ENCODE peak calls at places on chromosomes 13 and 19, in four cellular contexts. K is left lung, A is IMR-90, Q is H1. Z is an unnamed sample.

GRCh38 chr13:59906413-59907027 is 257.2 kb downstream of the DIAPH3 start:
- DNase-seq in A (peak; percentile 58), K (no peak), Q (no peak), Z (peak; percentile 44)

GRCh38 chr19:13831560-13832056 is 36.4 kb downstream of the ZSWIM4 start:
- DNase-seq in K (no peak), Q (no peak), A (no peak), Z (no peak)

GRCh38 chr13:94534171-94534570 is 54.7 kb upstream of the DCT start:
- DNase-seq in Q (no peak), A (peak; percentile 45), K (no peak), Z (no peak)

GRCh38 chr13:99258210-99258860 is at the start of gene GPR18:
- DNase-seq in Q (no peak), A (peak; percentile 24), K (no peak), Z (no peak)

GRCh38 chr19:53002479-53002878 is 11.2 kb upstream of the ERVV-1 start:
- DNase-seq in A (no peak), K (no peak), Q (no peak), Z (no peak)

GRCh38 chr19:3375221-3376088 is 9.1 kb downstream of the NFIC start:
- DNase-seq in K (no peak), A (peak; percentile 70), Q (no peak), Z (peak; percentile 96)

GRCh38 chr13:113656831-113657671 is 947 bp downstream of the ATP4B start:
- DNase-seq in A (no peak), K (peak; percentile 62), Q (no peak), Z (no peak)

GRCh38 chr19:8806661-8807060 is 25.4 kb downstream of the ZNF558 start:
- DNase-seq in A (no peak), K (no peak), Q (no peak), Z (no peak)

DNA sequence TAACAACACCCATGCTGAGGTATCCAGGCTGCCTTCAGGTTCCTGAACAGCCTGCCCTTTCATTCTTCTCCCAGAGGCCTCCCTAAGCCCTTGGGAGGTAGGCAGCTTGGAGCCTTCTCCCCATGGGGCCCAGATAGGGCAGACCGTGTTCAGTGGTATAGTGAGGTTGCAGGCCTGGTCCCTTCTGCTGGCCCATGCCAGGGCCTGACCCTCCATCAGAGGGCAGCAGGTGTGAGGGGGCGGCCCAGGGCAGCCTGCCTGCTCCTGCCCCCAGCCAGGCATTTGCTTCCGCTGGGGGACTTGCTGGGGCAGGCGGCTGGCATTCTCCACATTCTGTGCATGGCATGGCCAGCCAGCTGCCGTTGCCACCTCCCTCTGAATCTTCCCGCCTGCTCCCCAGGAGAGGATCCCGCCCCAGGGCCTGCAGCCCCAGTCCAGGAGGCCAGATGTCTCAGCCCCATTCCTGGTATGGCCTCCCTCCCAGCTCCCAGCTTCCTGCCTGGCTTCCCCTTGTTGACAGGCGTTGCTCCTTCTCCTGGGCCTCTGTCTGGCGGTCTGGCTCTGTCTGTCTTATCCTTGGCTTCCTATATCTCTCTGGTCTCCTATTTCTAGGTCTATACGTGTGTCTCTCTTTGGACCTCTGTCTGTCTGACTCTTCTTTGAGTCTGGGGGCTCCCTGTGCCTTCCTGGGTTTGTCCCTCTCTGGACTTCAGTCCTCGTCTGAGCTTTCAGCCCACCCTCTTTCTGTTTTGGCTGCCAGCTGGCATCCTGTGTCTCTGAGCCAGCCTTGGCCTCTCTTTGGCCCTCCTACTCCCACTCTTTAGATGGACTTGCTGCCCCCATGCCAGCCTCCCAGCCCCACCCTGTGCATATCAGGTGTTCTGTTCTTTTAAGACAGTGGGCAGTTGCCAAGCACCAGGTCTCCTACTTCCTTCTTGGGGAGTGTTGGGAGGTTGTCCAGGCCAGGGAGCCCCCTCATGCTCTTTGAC is 9.1 kb downstream of the CIC start:
- DNase-seq in A (no peak), K (no peak), Q (no peak), Z (peak; percentile 66)
- H3K27ac ChIP-seq in A (peak overlapping the region; percentile 15), K (peak overlapping the region; percentile 89), Q (no peak overlapping the region), Z (peak overlapping the region; percentile 42)

GRCh38 chr13:109655611-109656010 is 130.8 kb downstream of the IRS2 start:
- DNase-seq in Q (no peak), A (no peak), K (no peak), Z (no peak)

GRCh38 chr13:109654341-109655205 is 131.8 kb downstream of the IRS2 start:
- DNase-seq in A (no peak), Q (no peak), K (no peak), Z (no peak)

GRCh38 chr13:109657395-109657794 is 129.0 kb downstream of the IRS2 start:
- DNase-seq in K (no peak), A (no peak), Q (no peak), Z (no peak)

GRCh38 chr13:109652536-109652935 is 133.8 kb downstream of the IRS2 start:
- DNase-seq in A (peak; percentile 16), K (no peak), Q (no peak), Z (no peak)

DNA sequence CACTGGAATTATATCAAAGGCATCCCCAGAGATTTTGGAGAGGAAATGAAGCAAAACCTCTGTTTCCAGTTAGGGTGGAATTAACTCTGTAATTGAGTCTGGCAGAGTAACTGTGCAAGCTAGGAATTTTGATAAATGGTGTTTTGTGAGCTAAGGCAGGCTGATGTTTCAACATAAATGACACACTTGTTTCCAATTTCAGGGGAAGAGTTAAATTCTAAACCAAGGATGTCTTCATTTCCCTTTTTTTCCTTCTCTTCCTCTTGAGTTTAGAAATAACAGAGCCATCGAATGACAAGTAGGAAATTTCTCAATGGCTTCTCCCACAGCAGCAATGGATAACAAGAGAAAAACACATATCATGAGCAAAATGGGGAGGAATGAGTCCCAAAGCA is 131.2 kb downstream of the IRS2 start:
- DNase-seq in A (no peak), K (no peak), Q (no peak), Z (no peak)
- H3K27ac ChIP-seq in A (no peak overlapping the region), K (peak overlapping the region; percentile 92), Q (no peak overlapping the region), Z (no peak overlapping the region)

GRCh38 chr13:20709782-20710181 is 6.3 kb downstream of the IL17D start:
- DNase-seq in A (no peak), Q (no peak), K (no peak), Z (no peak)
- H3K27ac ChIP-seq in A (no peak overlapping the region), Q (no peak overlapping the region), K (no peak overlapping the region), Z (no peak overlapping the region)

GRCh38 chr13:45492538-45492937 is 27.8 kb downstream of the COG3 start:
- DNase-seq in A (peak; percentile 79), K (no peak), Q (no peak), Z (no peak)

GRCh38 chr13:45501175-45501526 is 36.4 kb downstream of the COG3 start:
- DNase-seq in K (no peak), A (no peak), Q (no peak), Z (no peak)

GRCh38 chr13:45500492-45501174 is 35.9 kb downstream of the COG3 start:
- DNase-seq in Q (no peak), A (peak; percentile 96), K (no peak), Z (peak; percentile 53)

GRCh38 chr13:45496942-45497341 is 32.2 kb downstream of the COG3 start:
- DNase-seq in A (no peak), K (no peak), Q (no peak), Z (no peak)
- H3K27ac ChIP-seq in A (no peak overlapping the region), K (no peak overlapping the region), Q (no peak overlapping the region), Z (no peak overlapping the region)

DNA sequence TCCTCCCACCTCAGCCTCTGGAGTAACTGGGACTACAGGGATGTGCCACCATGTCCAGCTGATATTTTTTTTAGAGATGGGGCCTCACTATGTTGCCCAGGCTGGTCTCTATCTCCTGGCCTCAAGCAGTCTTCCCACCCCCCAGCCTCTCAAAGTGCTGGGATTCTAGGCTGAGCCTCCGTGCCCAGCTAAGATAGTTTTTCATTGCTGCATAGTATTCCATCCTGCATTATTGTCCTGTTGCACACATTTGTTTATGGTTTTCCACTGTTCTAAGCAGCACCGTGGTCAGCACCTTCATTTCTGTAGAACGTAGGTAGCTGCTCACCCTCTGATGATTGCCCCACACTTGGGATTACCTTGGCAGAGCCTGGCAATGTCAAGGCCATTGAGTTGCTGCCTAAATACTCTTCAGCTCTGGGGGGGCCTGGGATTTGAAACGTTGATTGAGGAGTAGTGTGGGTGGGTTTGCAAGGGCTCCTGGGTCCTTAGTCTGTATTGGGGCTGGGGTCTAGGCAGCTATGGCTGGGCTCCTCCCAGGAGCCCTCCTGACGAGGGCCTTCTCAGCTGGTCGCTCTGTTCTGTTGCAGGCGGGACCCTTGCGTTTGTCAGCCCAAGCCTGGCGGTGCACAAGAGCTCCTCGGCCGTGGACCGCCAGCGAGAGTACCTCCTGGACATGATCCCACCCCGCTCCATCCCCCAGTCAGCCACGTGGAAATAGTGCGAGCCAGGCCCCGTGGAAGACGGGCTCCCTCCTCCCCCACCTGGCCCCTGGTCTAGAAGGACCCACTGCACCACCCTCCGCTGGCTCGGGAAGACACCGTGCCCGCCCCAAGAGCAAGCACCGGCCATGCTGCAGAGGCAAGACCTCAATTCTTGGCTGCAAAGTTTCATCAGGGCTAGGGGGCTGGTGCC is 10.3 kb downstream of the TSSK6 start:
- DNase-seq in Q (no peak), A (no peak), K (no peak), Z (no peak)
- H3K27ac ChIP-seq in Q (no peak overlapping the region), A (no peak overlapping the region), K (no peak overlapping the region), Z (no peak overlapping the region)

DNA sequence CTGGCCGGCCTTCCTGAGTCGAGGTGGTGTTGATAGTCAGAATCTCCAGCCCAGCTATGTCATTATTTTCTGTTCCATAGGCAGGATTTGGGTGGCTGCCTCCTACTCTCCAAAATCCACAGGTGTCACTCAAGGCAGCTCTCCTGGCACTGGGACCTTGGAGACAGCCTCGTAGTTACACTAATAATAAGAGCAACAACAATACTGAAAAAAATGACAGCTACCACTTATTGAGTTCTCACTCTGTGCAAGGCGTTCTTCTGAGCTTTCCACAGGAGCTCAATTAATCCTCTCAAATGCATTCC is 12.2 kb upstream of the KLK12 start:
- DNase-seq in A (no peak), K (no peak), Q (no peak), Z (no peak)
- H3K27ac ChIP-seq in A (no peak overlapping the region), K (no peak overlapping the region), Q (peak overlapping the region; percentile 5), Z (no peak overlapping the region)

GRCh38 chr13:45337395-45337794 is 3.6 kb downstream of the TPT1 start:
- DNase-seq in Q (no peak), K (no peak), A (no peak), Z (no peak)

GRCh38 chr13:45339867-45340266 is 1.1 kb downstream of the TPT1 start:
- DNase-seq in K (no peak), Q (no peak), A (no peak), Z (no peak)

GRCh38 chr13:45336025-45336800 is 4.8 kb downstream of the TPT1 start:
- DNase-seq in Q (no peak), A (no peak), K (no peak), Z (no peak)

GRCh38 chr13:45339399-45339798 is 1.6 kb downstream of the TPT1 start:
- DNase-seq in A (no peak), K (no peak), Q (no peak), Z (no peak)

DNA sequence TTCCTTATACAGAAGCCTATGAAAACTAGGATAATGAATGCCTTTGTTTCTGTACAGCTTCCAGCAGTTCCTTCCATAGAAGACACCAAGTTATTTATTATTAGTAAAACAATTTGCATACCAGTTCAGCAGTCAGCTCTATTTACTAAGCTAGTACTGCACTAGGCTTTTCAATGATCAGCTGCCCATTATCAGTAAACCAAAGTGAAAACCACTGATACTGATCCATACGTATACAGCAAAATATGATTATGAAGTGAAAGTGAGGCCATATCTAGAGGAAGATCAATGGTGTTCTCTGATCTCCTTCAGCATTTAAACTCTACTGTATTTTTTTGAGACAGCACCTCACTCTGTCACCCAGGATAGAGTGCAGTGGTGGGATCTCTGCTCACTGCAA is 3.2 kb downstream of the TPT1 start:
- DNase-seq in Q (no peak), A (no peak), K (no peak), Z (no peak)
- H3K27ac ChIP-seq in Q (no peak overlapping the region), A (no peak overlapping the region), K (no peak overlapping the region), Z (no peak overlapping the region)

GRCh38 chr13:83692800-83693199 is 189.5 kb downstream of the SLITRK1 start:
- DNase-seq in Q (no peak), K (no peak), A (no peak), Z (no peak)
- H3K27ac ChIP-seq in Q (no peak overlapping the region), K (no peak overlapping the region), A (no peak overlapping the region), Z (no peak overlapping the region)

GRCh38 chr13:30713133-30713532 is 22.2 kb upstream of the ALOX5AP start:
- DNase-seq in K (no peak), A (no peak), Q (no peak), Z (no peak)
- H3K27ac ChIP-seq in K (peak overlapping the region; percentile 90), A (no peak overlapping the region), Q (no peak overlapping the region), Z (no peak overlapping the region)